ENCODE peak calls at places on chromosomes 4 and X, in six cellular contexts. L is HepG2, F is A549, Q is K562, M is GM12878, G is upper lobe of left lung. E is an unnamed sample.
A peak's percentile ranks its signal among the peaks of the same experiment; 100 is the strongest.

GRCh38 chr4:107709916-107710315 is 10.1 kb downstream of the PAPSS1 start:
- ATAC-seq in Q (peak; percentile 49), L (no peak), M (peak; percentile 29), G (no peak), F (no peak), E (no peak)

GRCh38 chr4:41327770-41328169 is 71.0 kb downstream of the UCHL1 start:
- ATAC-seq in F (no peak), Q (no peak), L (no peak), M (no peak), G (no peak), E (no peak)

GRCh38 chr4:54746228-54746627 is 88.5 kb downstream of the KIT start:
- ATAC-seq in F (no peak), Q (no peak), L (no peak), G (no peak), M (no peak), E (no peak)

GRCh38 chr4:3684546-3684945 is 81.6 kb upstream of the ADRA2C start:
- ATAC-seq in G (no peak), L (no peak), Q (no peak), F (no peak), M (no peak), E (no peak)

GRCh38 chrX:154083134-154083517 is 14.4 kb downstream of the MECP2 start:
- ATAC-seq in L (no peak), F (peak; percentile 71), G (no peak), M (no peak), Q (peak; percentile 77), E (no peak)

GRCh38 chrX:1491851-1492349 is 39.2 kb upstream of the ASMTL start:
- ATAC-seq in F (peak; percentile 79), L (peak; percentile 91), M (peak; percentile 81), Q (peak; percentile 98), G (peak; percentile 49), E (no peak)

GRCh38 chrX:111353810-111354209 is 58.2 kb downstream of the DCX start:
- ATAC-seq in L (no peak), Q (no peak), F (no peak), M (no peak), G (no peak), E (peak; percentile 57)

GRCh38 chrX:41381685-41382084 is 47.7 kb downstream of the DDX3X start:
- ATAC-seq in G (peak; percentile 34), Q (no peak), L (peak; percentile 97), M (no peak), F (peak; percentile 88), E (peak; percentile 78)

GRCh38 chr4:111266937-111267336 is 644.1 kb upstream of the PITX2 start:
- ATAC-seq in L (no peak), G (no peak), M (peak; percentile 37), Q (no peak), F (no peak), E (no peak)

GRCh38 chr4:184262901-184263300 is 45.2 kb upstream of the ENPP6 start:
- ATAC-seq in Q (no peak), L (no peak), G (no peak), M (no peak), F (no peak), E (no peak)

GRCh38 chrX:10126834-10127233 is 29.9 kb upstream of the CLCN4 start:
- ATAC-seq in M (no peak), G (no peak), L (no peak), F (no peak), Q (no peak), E (no peak)
- H3K4me1 ChIP-seq in M (no peaks in the 10 kb centered on the region), G (peaks cover 6% of the 10 kb centered on the region), L (no peaks in the 10 kb centered on the region), F (no peaks in the 10 kb centered on the region), Q (no peaks in the 10 kb centered on the region), E (peaks cover 2% of the 10 kb centered on the region)

GRCh38 chr4:4841156-4841555 is 18.3 kb upstream of the MSX1 start:
- ATAC-seq in L (no peak), F (no peak), M (no peak), G (no peak), Q (no peak), E (no peak)

GRCh38 chr4:4845027-4845426 is 14.4 kb upstream of the MSX1 start:
- ATAC-seq in Q (no peak), F (no peak), L (no peak), M (no peak), G (no peak), E (no peak)

GRCh38 chr4:4842476-4843441 is 16.7 kb upstream of the MSX1 start:
- ATAC-seq in G (no peak), F (no peak), L (no peak), M (no peak), Q (no peak), E (no peak)

GRCh38 chr4:4847011-4847410 is 12.5 kb upstream of the MSX1 start:
- ATAC-seq in G (no peak), M (no peak), F (no peak), Q (no peak), L (no peak), E (no peak)

GRCh38 chr4:4843651-4844291 is 15.7 kb upstream of the MSX1 start:
- ATAC-seq in G (no peak), L (no peak), Q (no peak), F (no peak), M (no peak), E (no peak)
- TF ChIP-seq EP300 in G (no peak), L (no peak), Q (no peak), F (no peak), M (no peak), E (no peak)

GRCh38 chrX:48521353-48522243 is at the start of gene EBP:
- ATAC-seq in F (peak; percentile 100), G (peak; percentile 96), L (peak; percentile 98), Q (peak; percentile 98), M (peak; percentile 96), E (peak; percentile 98)
- TF ChIP-seq POLR2A in F (peak; percentile 35), G (peak; percentile 76), L (peak; percentile 91), Q (peak; percentile 77), M (peak; percentile 94), E (peak; percentile 30)

GRCh38 chr4:180860136-180860720 is 1383.0 kb upstream of the TENM3 start:
- ATAC-seq in F (no peak), Q (no peak), G (no peak), L (no peak), M (no peak), E (no peak)
- H3K4me1 ChIP-seq in F (no peaks in the 10 kb centered on the region), Q (no peaks in the 10 kb centered on the region), G (no peaks in the 10 kb centered on the region), L (no peaks in the 10 kb centered on the region), M (no peaks in the 10 kb centered on the region), E (no peaks in the 10 kb centered on the region)

GRCh38 chrX:54029543-54030143 is 14.6 kb downstream of the PHF8 start:
- ATAC-seq in F (no peak), M (no peak), L (no peak), Q (no peak), G (peak; percentile 72), E (no peak)
- TF ChIP-seq EP300 in F (no peak), M (no peak), L (no peak), Q (no peak), G (no peak), E (no peak)

GRCh38 chr4:38930199-38930598 is 62.6 kb downstream of the FAM114A1 start:
- ATAC-seq in G (no peak), F (no peak), Q (no peak), L (peak; percentile 82), M (peak; percentile 97), E (no peak)
- TF ChIP-seq POLR2A in G (no peak), F (no peak), Q (no peak), L (no peak), M (no peak), E (no peak)

GRCh38 chrX:40086569-40087335 is 11.0 kb downstream of the BCOR start:
- ATAC-seq in F (no peak), L (no peak), M (no peak), Q (peak; percentile 12), G (no peak), E (no peak)
- H3K4me1 ChIP-seq in F (peaks cover 43% of the 10 kb centered on the region), L (peaks cover 91% of the 10 kb centered on the region), M (no peaks in the 10 kb centered on the region), Q (peaks cover 73% of the 10 kb centered on the region), G (peaks cover 47% of the 10 kb centered on the region), E (peaks cover 12% of the 10 kb centered on the region)

GRCh38 chr4:101954351-101954750 is 163.8 kb downstream of the BANK1 start:
- ATAC-seq in M (no peak), F (no peak), L (no peak), G (no peak), Q (no peak), E (no peak)

GRCh38 chr4:101956068-101956805 is 165.7 kb downstream of the BANK1 start:
- ATAC-seq in M (no peak), L (no peak), F (no peak), Q (no peak), G (no peak), E (no peak)

GRCh38 chr4:101954975-101955678 is 164.6 kb downstream of the BANK1 start:
- ATAC-seq in Q (no peak), F (no peak), L (no peak), G (no peak), M (no peak), E (no peak)

GRCh38 chr4:101952985-101953384 is 162.5 kb downstream of the BANK1 start:
- ATAC-seq in F (no peak), G (peak; percentile 37), Q (no peak), L (no peak), M (no peak), E (no peak)

GRCh38 chr4:101953949-101954348 is 163.4 kb downstream of the BANK1 start:
- ATAC-seq in L (no peak), M (no peak), F (peak; percentile 86), G (no peak), Q (no peak), E (no peak)
- TF ChIP-seq EP300 in L (no peak), M (no peak), F (no peak), G (no peak), Q (no peak), E (no peak)